ENCODE peak calls at places on chromosomes 16 and 17, in eight cellular contexts. E, Q, W, U, N, P, F and D are unnamed samples.

GRCh38 chr17:81519284-81520020 is 6.9 kb upstream of the ACTG1 start:
- DNase-seq in E (peak), Q (no peak), W (peak), U (no peak), N (no peak), P (no peak), F (no peak), D (peak)

GRCh38 chr16:784431-784830 is 3.8 kb downstream of the RPUSD1 start:
- DNase-seq in E (no peak), Q (no peak), W (no peak), U (no peak), N (no peak), P (no peak), F (no peak), D (no peak)

GRCh38 chr17:74431568-74432483 is at the start of gene GPRC5C:
- DNase-seq in E (peak), Q (no peak), W (peak), U (peak), N (no peak), P (peak), F (peak), D (peak)

GRCh38 chr16:88578446-88579313 is 8.5 kb downstream of the ZC3H18 start:
- DNase-seq in E (no peak), Q (no peak), W (no peak), U (no peak), N (no peak), P (no peak), F (no peak), D (no peak)

GRCh38 chr17:17376362-17376761 is 73.2 kb downstream of the NT5M start:
- DNase-seq in E (no peak), Q (peak), W (no peak), U (no peak), N (no peak), P (no peak), F (no peak), D (no peak)

GRCh38 chr17:28371245-28372202 is at the start of gene SARM1:
- DNase-seq in E (no peak), Q (peak), W (peak), U (peak), N (peak), P (peak), F (peak), D (peak)

GRCh38 chr16:29962344-29962994 is 590 bp downstream of the TMEM219 start:
- DNase-seq in E (peak), Q (peak), W (no peak), U (peak), N (no peak), P (no peak), F (peak), D (no peak)

GRCh38 chr17:22512997-22513538 is 820.7 kb downstream of the KCNJ18 start:
- DNase-seq in E (no peak), Q (no peak), W (no peak), U (no peak), N (no peak), P (no peak), F (peak), D (no peak)

GRCh38 chr17:45261577-45262515 is at the start of gene SPATA32:
- DNase-seq in E (no peak), Q (peak), W (peak), U (no peak), N (no peak), P (peak), F (peak), D (peak)

GRCh38 chr16:14194706-14195105 is 123.6 kb downstream of the MRTFB start:
- DNase-seq in E (no peak), Q (no peak), W (no peak), U (no peak), N (no peak), P (no peak), F (no peak), D (no peak)

GRCh38 chr16:3138342-3138741 is 3.5 kb downstream of the ZNF213 start:
- DNase-seq in E (no peak), Q (no peak), W (no peak), U (no peak), N (no peak), P (no peak), F (no peak), D (no peak)

GRCh38 chr17:43341705-43342600 is 56.8 kb upstream of the ARL4D start:
- DNase-seq in E (no peak), Q (peak), W (no peak), U (no peak), N (no peak), P (no peak), F (no peak), D (no peak)

GRCh38 chr16:2967721-2968161 is 1.4 kb upstream of the PAQR4 start:
- DNase-seq in E (no peak), Q (no peak), W (no peak), U (no peak), N (no peak), P (no peak), F (no peak), D (no peak)

GRCh38 chr17:3032258-3033247 is 30.9 kb downstream of the OR1D5 start:
- DNase-seq in E (no peak), Q (no peak), W (peak), U (no peak), N (no peak), P (no peak), F (peak), D (peak)

GRCh38 chr17:10739341-10739905 is 9.6 kb upstream of the TMEM220 start:
- DNase-seq in E (no peak), Q (no peak), W (no peak), U (no peak), N (no peak), P (no peak), F (peak), D (no peak)

GRCh38 chr17:51372345-51373004 is 112.1 kb downstream of the UTP18 start:
- DNase-seq in E (peak), Q (peak), W (peak), U (peak), N (peak), P (peak), F (no peak), D (peak)

GRCh38 chr17:78186689-78187595 is at the start of the genes AFMID and TK1:
- DNase-seq in E (peak), Q (peak), W (peak), U (peak), N (peak), P (peak), F (peak), D (peak)

GRCh38 chr17:50981279-50981678 is 115.1 kb upstream of the TOB1 start:
- DNase-seq in E (no peak), Q (no peak), W (no peak), U (no peak), N (no peak), P (no peak), F (no peak), D (no peak)

GRCh38 chr17:72735089-72735488 is 357.4 kb downstream of the SLC39A11 start:
- DNase-seq in E (no peak), Q (no peak), W (no peak), U (no peak), N (no peak), P (peak), F (no peak), D (no peak)

GRCh38 chr17:29719469-29719868 is 96.8 kb upstream of the CORO6 start:
- DNase-seq in E (no peak), Q (no peak), W (no peak), U (no peak), N (no peak), P (no peak), F (no peak), D (no peak)

GRCh38 chr17:50686494-50687199 is 21.1 kb downstream of the ANKRD40 start:
- DNase-seq in E (peak), Q (peak), W (no peak), U (no peak), N (no peak), P (peak), F (no peak), D (peak)

GRCh38 chr17:12107905-12108304 is 87.2 kb downstream of the MAP2K4 start:
- DNase-seq in E (no peak), Q (peak), W (no peak), U (no peak), N (no peak), P (no peak), F (no peak), D (no peak)

GRCh38 chr16:71472041-71472440 is 10.0 kb upstream of the ZNF23 start:
- DNase-seq in E (no peak), Q (no peak), W (no peak), U (no peak), N (no peak), P (no peak), F (no peak), D (no peak)

GRCh38 chr17:19738073-19738449 is 10.0 kb downstream of the ALDH3A1 start:
- DNase-seq in E (no peak), Q (no peak), W (no peak), U (no peak), N (no peak), P (no peak), F (no peak), D (no peak)

GRCh38 chr17:67215991-67216421 is 29.0 kb downstream of the HELZ start:
- DNase-seq in E (peak), Q (peak), W (no peak), U (no peak), N (no peak), P (no peak), F (no peak), D (no peak)

GRCh38 chr17:78671607-78672404 is 94.6 kb upstream of the DNAH17 start:
- DNase-seq in E (no peak), Q (peak), W (no peak), U (no peak), N (no peak), P (no peak), F (no peak), D (no peak)

GRCh38 chr17:38361700-38362465 is 10.2 kb downstream of the SOCS7 start:
- DNase-seq in E (peak), Q (no peak), W (no peak), U (no peak), N (no peak), P (no peak), F (no peak), D (no peak)

GRCh38 chr17:28875856-28876564 is 21.2 kb downstream of the ERAL1 start:
- DNase-seq in E (no peak), Q (no peak), W (no peak), U (no peak), N (no peak), P (no peak), F (no peak), D (no peak)

GRCh38 chr17:76033139-76033538 is 6.0 kb upstream of the EVPL start:
- DNase-seq in E (no peak), Q (no peak), W (no peak), U (no peak), N (no peak), P (no peak), F (no peak), D (no peak)

GRCh38 chr17:49523706-49524472 is 28.8 kb downstream of the NGFR start:
- DNase-seq in E (peak), Q (no peak), W (peak), U (no peak), N (no peak), P (peak), F (peak), D (no peak)

GRCh38 chr17:64382184-64382583 is 8.5 kb downstream of the PECAM1 start:
- DNase-seq in E (no peak), Q (no peak), W (no peak), U (no peak), N (no peak), P (no peak), F (no peak), D (no peak)

GRCh38 chr16:51939371-51940005 is 607.5 kb downstream of the TOX3 start:
- DNase-seq in E (no peak), Q (no peak), W (no peak), U (no peak), N (no peak), P (peak), F (no peak), D (no peak)

GRCh38 chr16:30438835-30439234 is 6.8 kb downstream of the SEPHS2 start:
- DNase-seq in E (no peak), Q (no peak), W (no peak), U (no peak), N (no peak), P (no peak), F (no peak), D (no peak)